ENCODE peak calls at places on chromosome 16, in nine cellular contexts. One of them, this sample, is unnamed.
A peak's percentile ranks its signal among the peaks of the same experiment; 100 is the strongest.

GRCh38 chr16:28103516-28104170 is 40.1 kb upstream of the GSG1L start:
- DNase-seq in coronary artery: no peak
- DNase-seq in NCI-H524: no peak
- DNase-seq in HFFc6: no peak
- DNase-seq in HCT116: no peak
- DNase-seq in nucleus accumbens: no peak
- DNase-seq in stimulated activated CD4-positive, alpha-beta T cell treated with anti-CD3 and anti-CD28 coated beads, Interleukin-12 subunit alpha, Interleukin-12 subunit beta, amount 100 ng/mL, for 4 hours: no peak
- DNase-seq in naive thymus-derived CD8-positive, alpha-beta T cell: no peak
- DNase-seq in M059J: no peak
- DNase-seq in this sample: no peak

GRCh38 chr16:53817117-53817516 is 113.2 kb downstream of the FTO start:
- DNase-seq in coronary artery: no peak
- DNase-seq in NCI-H524: no peak
- DNase-seq in HFFc6: peak; percentile 82
- DNase-seq in HCT116: peak; percentile 37
- DNase-seq in nucleus accumbens: no peak
- DNase-seq in stimulated activated CD4-positive, alpha-beta T cell treated with anti-CD3 and anti-CD28 coated beads, Interleukin-12 subunit alpha, Interleukin-12 subunit beta, amount 100 ng/mL, for 4 hours: no peak
- DNase-seq in naive thymus-derived CD8-positive, alpha-beta T cell: no peak
- DNase-seq in M059J: peak; percentile 90
- DNase-seq in this sample: no peak

GRCh38 chr16:11734025-11734652 is 8.5 kb downstream of the TXNDC11 start:
- DNase-seq in coronary artery: no peak
- DNase-seq in NCI-H524: no peak
- DNase-seq in HFFc6: no peak
- DNase-seq in HCT116: no peak
- DNase-seq in nucleus accumbens: no peak
- DNase-seq in stimulated activated CD4-positive, alpha-beta T cell treated with anti-CD3 and anti-CD28 coated beads, Interleukin-12 subunit alpha, Interleukin-12 subunit beta, amount 100 ng/mL, for 4 hours: no peak
- DNase-seq in naive thymus-derived CD8-positive, alpha-beta T cell: no peak
- DNase-seq in M059J: no peak
- DNase-seq in this sample: no peak

GRCh38 chr16:35685085-35685484 is 2225.7 kb downstream of the TP53TG3F start:
- DNase-seq in coronary artery: no peak
- DNase-seq in NCI-H524: no peak
- DNase-seq in HFFc6: no peak
- DNase-seq in HCT116: no peak
- DNase-seq in nucleus accumbens: no peak
- DNase-seq in stimulated activated CD4-positive, alpha-beta T cell treated with anti-CD3 and anti-CD28 coated beads, Interleukin-12 subunit alpha, Interleukin-12 subunit beta, amount 100 ng/mL, for 4 hours: no peak
- DNase-seq in naive thymus-derived CD8-positive, alpha-beta T cell: no peak
- DNase-seq in M059J: no peak
- DNase-seq in this sample: no peak

GRCh38 chr16:27799866-27800265 is 249.9 kb downstream of the KATNIP start:
- DNase-seq in coronary artery: no peak
- DNase-seq in NCI-H524: peak; percentile 65
- DNase-seq in HFFc6: no peak
- DNase-seq in HCT116: no peak
- DNase-seq in nucleus accumbens: no peak
- DNase-seq in stimulated activated CD4-positive, alpha-beta T cell treated with anti-CD3 and anti-CD28 coated beads, Interleukin-12 subunit alpha, Interleukin-12 subunit beta, amount 100 ng/mL, for 4 hours: no peak
- DNase-seq in naive thymus-derived CD8-positive, alpha-beta T cell: no peak
- DNase-seq in M059J: no peak
- DNase-seq in this sample: no peak

GRCh38 chr16:71356051-71356740 is 2.3 kb upstream of the CALB2 start:
- DNase-seq in coronary artery: peak; percentile 12
- DNase-seq in NCI-H524: no peak
- DNase-seq in HFFc6: no peak
- DNase-seq in HCT116: no peak
- DNase-seq in nucleus accumbens: no peak
- DNase-seq in stimulated activated CD4-positive, alpha-beta T cell treated with anti-CD3 and anti-CD28 coated beads, Interleukin-12 subunit alpha, Interleukin-12 subunit beta, amount 100 ng/mL, for 4 hours: no peak
- DNase-seq in naive thymus-derived CD8-positive, alpha-beta T cell: no peak
- DNase-seq in M059J: no peak
- DNase-seq in this sample: no peak

GRCh38 chr16:1979271-1980025 is 1.8 kb downstream of the NOXO1 start:
- DNase-seq in coronary artery: no peak
- DNase-seq in NCI-H524: no peak
- DNase-seq in HFFc6: no peak
- DNase-seq in HCT116: no peak
- DNase-seq in nucleus accumbens: no peak
- DNase-seq in stimulated activated CD4-positive, alpha-beta T cell treated with anti-CD3 and anti-CD28 coated beads, Interleukin-12 subunit alpha, Interleukin-12 subunit beta, amount 100 ng/mL, for 4 hours: peak; percentile 48
- DNase-seq in naive thymus-derived CD8-positive, alpha-beta T cell: no peak
- DNase-seq in M059J: no peak
- DNase-seq in this sample: no peak

GRCh38 chr16:19757026-19757425 is 39.0 kb downstream of the IQCK start:
- DNase-seq in coronary artery: no peak
- DNase-seq in NCI-H524: no peak
- DNase-seq in HFFc6: no peak
- DNase-seq in HCT116: no peak
- DNase-seq in nucleus accumbens: no peak
- DNase-seq in stimulated activated CD4-positive, alpha-beta T cell treated with anti-CD3 and anti-CD28 coated beads, Interleukin-12 subunit alpha, Interleukin-12 subunit beta, amount 100 ng/mL, for 4 hours: no peak
- DNase-seq in naive thymus-derived CD8-positive, alpha-beta T cell: no peak
- DNase-seq in M059J: no peak
- DNase-seq in this sample: no peak

GRCh38 chr16:11585460-11586374 is 1.0 kb downstream of the LITAF start:
- DNase-seq in coronary artery: peak; percentile 85
- DNase-seq in NCI-H524: no peak
- DNase-seq in HFFc6: no peak
- DNase-seq in HCT116: no peak
- DNase-seq in nucleus accumbens: no peak
- DNase-seq in stimulated activated CD4-positive, alpha-beta T cell treated with anti-CD3 and anti-CD28 coated beads, Interleukin-12 subunit alpha, Interleukin-12 subunit beta, amount 100 ng/mL, for 4 hours: peak; percentile 11
- DNase-seq in naive thymus-derived CD8-positive, alpha-beta T cell: peak; percentile 18
- DNase-seq in M059J: peak; percentile 14
- DNase-seq in this sample: peak; percentile 47

GRCh38 chr16:88907768-88908167 is 41.3 kb upstream of the PABPN1L start:
- DNase-seq in coronary artery: no peak
- DNase-seq in NCI-H524: no peak
- DNase-seq in HFFc6: peak; percentile 17
- DNase-seq in HCT116: no peak
- DNase-seq in nucleus accumbens: no peak
- DNase-seq in stimulated activated CD4-positive, alpha-beta T cell treated with anti-CD3 and anti-CD28 coated beads, Interleukin-12 subunit alpha, Interleukin-12 subunit beta, amount 100 ng/mL, for 4 hours: no peak
- DNase-seq in naive thymus-derived CD8-positive, alpha-beta T cell: no peak
- DNase-seq in M059J: peak; percentile 70
- DNase-seq in this sample: no peak

GRCh38 chr16:18788828-18789514 is 1.2 kb downstream of the RPS15A start:
- DNase-seq in coronary artery: no peak
- DNase-seq in NCI-H524: peak; percentile 15
- DNase-seq in HFFc6: no peak
- DNase-seq in HCT116: no peak
- DNase-seq in nucleus accumbens: no peak
- DNase-seq in stimulated activated CD4-positive, alpha-beta T cell treated with anti-CD3 and anti-CD28 coated beads, Interleukin-12 subunit alpha, Interleukin-12 subunit beta, amount 100 ng/mL, for 4 hours: no peak
- DNase-seq in naive thymus-derived CD8-positive, alpha-beta T cell: no peak
- DNase-seq in M059J: no peak
- DNase-seq in this sample: no peak